ENCODE peak calls at places on chromosomes 7 and 10, in eight cellular contexts. One of them, this sample, is unnamed.

GRCh38 chr10:124596116-124596785 is 134.6 kb downstream of the LHPP start:
- DNase-seq in right lobe of liver: peak
- DNase-seq in brain microvascular endothelial cell: no peak
- DNase-seq in fibroblast of villous mesenchyme: no peak
- DNase-seq in heart right ventricle: no peak
- DNase-seq in mesendoderm: no peak
- DNase-seq in bronchial epithelial cell: no peak
- DNase-seq in adrenal gland: no peak
- DNase-seq in this sample: no peak

GRCh38 chr10:84233940-84234339 is 7.4 kb downstream of the LRIT1 start:
- DNase-seq in fibroblast of villous mesenchyme: no peak
- DNase-seq in heart right ventricle: no peak
- DNase-seq in mesendoderm: no peak
- DNase-seq in right lobe of liver: no peak
- DNase-seq in adrenal gland: no peak
- DNase-seq in bronchial epithelial cell: no peak
- DNase-seq in brain microvascular endothelial cell: no peak
- DNase-seq in this sample: no peak

GRCh38 chr7:154472332-154472731 is 420.1 kb downstream of the DPP6 start:
- DNase-seq in right lobe of liver: no peak
- DNase-seq in heart right ventricle: no peak
- DNase-seq in bronchial epithelial cell: no peak
- DNase-seq in adrenal gland: no peak
- DNase-seq in mesendoderm: no peak
- DNase-seq in brain microvascular endothelial cell: no peak
- DNase-seq in fibroblast of villous mesenchyme: no peak
- DNase-seq in this sample: no peak

GRCh38 chr7:132049462-132050304 is 493.3 kb upstream of the PODXL start:
- DNase-seq in fibroblast of villous mesenchyme: peak
- DNase-seq in bronchial epithelial cell: peak
- DNase-seq in mesendoderm: peak
- DNase-seq in adrenal gland: peak
- DNase-seq in brain microvascular endothelial cell: peak
- DNase-seq in heart right ventricle: no peak
- DNase-seq in right lobe of liver: no peak
- DNase-seq in this sample: peak

GRCh38 chr10:28805390-28805789 is 128.1 kb downstream of the BAMBI start:
- DNase-seq in brain microvascular endothelial cell: no peak
- DNase-seq in bronchial epithelial cell: no peak
- DNase-seq in mesendoderm: no peak
- DNase-seq in adrenal gland: no peak
- DNase-seq in heart right ventricle: no peak
- DNase-seq in right lobe of liver: no peak
- DNase-seq in fibroblast of villous mesenchyme: no peak
- DNase-seq in this sample: no peak

GRCh38 chr7:90763108-90763507 is 167.0 kb downstream of the CDK14 start:
- DNase-seq in right lobe of liver: no peak
- DNase-seq in fibroblast of villous mesenchyme: no peak
- DNase-seq in brain microvascular endothelial cell: no peak
- DNase-seq in bronchial epithelial cell: no peak
- DNase-seq in adrenal gland: no peak
- DNase-seq in mesendoderm: no peak
- DNase-seq in heart right ventricle: no peak
- DNase-seq in this sample: no peak

GRCh38 chr7:16764942-16765341 is 11.4 kb downstream of the TSPAN13 start:
- DNase-seq in brain microvascular endothelial cell: no peak
- DNase-seq in mesendoderm: no peak
- DNase-seq in bronchial epithelial cell: no peak
- DNase-seq in fibroblast of villous mesenchyme: no peak
- DNase-seq in heart right ventricle: no peak
- DNase-seq in right lobe of liver: no peak
- DNase-seq in adrenal gland: no peak
- DNase-seq in this sample: no peak

GRCh38 chr10:49139000-49139865 is 5.4 kb upstream of the FAM170B start:
- DNase-seq in right lobe of liver: no peak
- DNase-seq in bronchial epithelial cell: no peak
- DNase-seq in mesendoderm: no peak
- DNase-seq in fibroblast of villous mesenchyme: peak
- DNase-seq in brain microvascular endothelial cell: peak
- DNase-seq in heart right ventricle: no peak
- DNase-seq in adrenal gland: no peak
- DNase-seq in this sample: peak

GRCh38 chr10:110794808-110795207 is 76.9 kb upstream of the PDCD4 start:
- DNase-seq in brain microvascular endothelial cell: no peak
- DNase-seq in fibroblast of villous mesenchyme: no peak
- DNase-seq in right lobe of liver: no peak
- DNase-seq in heart right ventricle: peak
- DNase-seq in mesendoderm: no peak
- DNase-seq in bronchial epithelial cell: no peak
- DNase-seq in adrenal gland: peak
- DNase-seq in this sample: no peak

GRCh38 chr10:11058965-11059364 is 41.3 kb downstream of the CELF2 start:
- DNase-seq in mesendoderm: peak
- DNase-seq in right lobe of liver: no peak
- DNase-seq in brain microvascular endothelial cell: peak
- DNase-seq in fibroblast of villous mesenchyme: peak
- DNase-seq in adrenal gland: no peak
- DNase-seq in bronchial epithelial cell: peak
- DNase-seq in heart right ventricle: no peak
- DNase-seq in this sample: peak

GRCh38 chr7:101094791-101095375 is 9.6 kb downstream of the TRIM56 start:
- DNase-seq in mesendoderm: peak
- DNase-seq in brain microvascular endothelial cell: peak
- DNase-seq in right lobe of liver: peak
- DNase-seq in fibroblast of villous mesenchyme: peak
- DNase-seq in adrenal gland: peak
- DNase-seq in bronchial epithelial cell: peak
- DNase-seq in heart right ventricle: peak
- DNase-seq in this sample: peak

GRCh38 chr10:28087675-28088351 is 88.9 kb upstream of the ODAD2 start:
- DNase-seq in fibroblast of villous mesenchyme: peak
- DNase-seq in adrenal gland: no peak
- DNase-seq in brain microvascular endothelial cell: peak
- DNase-seq in bronchial epithelial cell: peak
- DNase-seq in mesendoderm: peak
- DNase-seq in right lobe of liver: no peak
- DNase-seq in heart right ventricle: no peak
- DNase-seq in this sample: peak

GRCh38 chr10:60139798-60140566 is 233.6 kb upstream of the CCDC6 start:
- DNase-seq in fibroblast of villous mesenchyme: peak
- DNase-seq in bronchial epithelial cell: peak
- DNase-seq in brain microvascular endothelial cell: peak
- DNase-seq in mesendoderm: peak
- DNase-seq in right lobe of liver: no peak
- DNase-seq in heart right ventricle: no peak
- DNase-seq in adrenal gland: no peak
- DNase-seq in this sample: peak

GRCh38 chr10:70682920-70683600 is 10.8 kb downstream of the ADAMTS14 start:
- DNase-seq in mesendoderm: no peak
- DNase-seq in adrenal gland: no peak
- DNase-seq in fibroblast of villous mesenchyme: no peak
- DNase-seq in bronchial epithelial cell: peak
- DNase-seq in right lobe of liver: peak
- DNase-seq in brain microvascular endothelial cell: no peak
- DNase-seq in heart right ventricle: no peak
- DNase-seq in this sample: no peak

GRCh38 chr7:78198756-78199155 is 400.2 kb downstream of the PHTF2 start:
- DNase-seq in mesendoderm: no peak
- DNase-seq in adrenal gland: no peak
- DNase-seq in brain microvascular endothelial cell: no peak
- DNase-seq in bronchial epithelial cell: peak
- DNase-seq in right lobe of liver: no peak
- DNase-seq in fibroblast of villous mesenchyme: no peak
- DNase-seq in heart right ventricle: no peak
- DNase-seq in this sample: no peak

GRCh38 chr7:153190986-153191385 is 431.4 kb downstream of the ACTR3B start:
- DNase-seq in adrenal gland: no peak
- DNase-seq in heart right ventricle: no peak
- DNase-seq in fibroblast of villous mesenchyme: no peak
- DNase-seq in mesendoderm: no peak
- DNase-seq in right lobe of liver: no peak
- DNase-seq in bronchial epithelial cell: no peak
- DNase-seq in brain microvascular endothelial cell: no peak
- DNase-seq in this sample: no peak

GRCh38 chr7:32154797-32155196 is 84.6 kb upstream of the PDE1C start:
- DNase-seq in fibroblast of villous mesenchyme: no peak
- DNase-seq in mesendoderm: no peak
- DNase-seq in right lobe of liver: no peak
- DNase-seq in heart right ventricle: peak
- DNase-seq in bronchial epithelial cell: no peak
- DNase-seq in brain microvascular endothelial cell: no peak
- DNase-seq in adrenal gland: no peak
- DNase-seq in this sample: peak

GRCh38 chr7:101984141-101984879 is 166.9 kb downstream of the CUX1 start:
- DNase-seq in fibroblast of villous mesenchyme: no peak
- DNase-seq in right lobe of liver: no peak
- DNase-seq in brain microvascular endothelial cell: no peak
- DNase-seq in adrenal gland: no peak
- DNase-seq in heart right ventricle: no peak
- DNase-seq in mesendoderm: no peak
- DNase-seq in bronchial epithelial cell: peak
- DNase-seq in this sample: no peak

GRCh38 chr7:45606050-45606449 is 31.9 kb downstream of the ADCY1 start:
- DNase-seq in mesendoderm: no peak
- DNase-seq in bronchial epithelial cell: no peak
- DNase-seq in heart right ventricle: no peak
- DNase-seq in adrenal gland: no peak
- DNase-seq in right lobe of liver: peak
- DNase-seq in brain microvascular endothelial cell: no peak
- DNase-seq in fibroblast of villous mesenchyme: no peak
- DNase-seq in this sample: no peak

GRCh38 chr7:99551329-99551728 is 585 bp downstream of the FAM200A start:
- DNase-seq in fibroblast of villous mesenchyme: peak
- DNase-seq in right lobe of liver: no peak
- DNase-seq in brain microvascular endothelial cell: no peak
- DNase-seq in mesendoderm: no peak
- DNase-seq in adrenal gland: no peak
- DNase-seq in heart right ventricle: no peak
- DNase-seq in bronchial epithelial cell: no peak
- DNase-seq in this sample: peak

GRCh38 chr7:156544199-156544598 is 96.4 kb upstream of the RNF32 start:
- DNase-seq in brain microvascular endothelial cell: no peak
- DNase-seq in bronchial epithelial cell: no peak
- DNase-seq in adrenal gland: peak
- DNase-seq in fibroblast of villous mesenchyme: no peak
- DNase-seq in right lobe of liver: no peak
- DNase-seq in heart right ventricle: no peak
- DNase-seq in mesendoderm: no peak
- DNase-seq in this sample: no peak

DNA sequence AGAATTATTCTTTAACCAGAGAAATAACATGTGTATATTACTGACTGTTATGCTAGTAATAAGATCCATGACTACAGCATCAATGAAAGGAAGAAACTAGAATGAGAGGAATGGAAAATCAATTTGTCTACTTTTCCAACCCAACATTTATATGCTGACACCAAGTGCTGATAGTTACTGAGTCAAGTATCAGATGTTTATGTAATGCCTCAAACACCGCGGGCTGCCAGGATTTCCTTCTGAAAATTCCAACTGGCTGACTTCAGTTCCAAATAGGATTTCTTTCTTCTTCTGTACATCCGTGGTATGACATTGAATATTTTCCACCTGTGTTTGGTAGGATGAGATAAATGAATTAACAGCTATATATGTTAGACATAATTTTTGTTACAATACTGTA is 435.3 kb upstream of the AUTS2 start:
- DNase-seq in mesendoderm: no peak
- DNase-seq in bronchial epithelial cell: no peak
- DNase-seq in fibroblast of villous mesenchyme: no peak
- DNase-seq in adrenal gland: no peak
- DNase-seq in brain microvascular endothelial cell: no peak
- DNase-seq in right lobe of liver: no peak
- DNase-seq in heart right ventricle: no peak
- DNase-seq in this sample: no peak
- H3K4me3 ChIP-seq in mesendoderm: no peak
- H3K4me3 ChIP-seq in bronchial epithelial cell: no peak
- H3K4me3 ChIP-seq in fibroblast of villous mesenchyme: no peak
- H3K4me3 ChIP-seq in adrenal gland: no peak
- H3K4me3 ChIP-seq in brain microvascular endothelial cell: no peak
- H3K4me3 ChIP-seq in right lobe of liver: no peak
- H3K4me3 ChIP-seq in heart right ventricle: no peak
- H3K4me3 ChIP-seq in this sample: no peak

GRCh38 chr7:130273081-130273699 is 6.5 kb downstream of the CPA2 start:
- DNase-seq in heart right ventricle: no peak
- DNase-seq in brain microvascular endothelial cell: no peak
- DNase-seq in fibroblast of villous mesenchyme: peak
- DNase-seq in adrenal gland: no peak
- DNase-seq in right lobe of liver: no peak
- DNase-seq in mesendoderm: peak
- DNase-seq in bronchial epithelial cell: peak
- DNase-seq in this sample: peak
- H3K4me3 ChIP-seq in heart right ventricle: peak
- H3K4me3 ChIP-seq in brain microvascular endothelial cell: peak
- H3K4me3 ChIP-seq in fibroblast of villous mesenchyme: no peak
- H3K4me3 ChIP-seq in adrenal gland: no peak
- H3K4me3 ChIP-seq in right lobe of liver: no peak
- H3K4me3 ChIP-seq in mesendoderm: no peak
- H3K4me3 ChIP-seq in bronchial epithelial cell: peak
- H3K4me3 ChIP-seq in this sample: no peak

DNA sequence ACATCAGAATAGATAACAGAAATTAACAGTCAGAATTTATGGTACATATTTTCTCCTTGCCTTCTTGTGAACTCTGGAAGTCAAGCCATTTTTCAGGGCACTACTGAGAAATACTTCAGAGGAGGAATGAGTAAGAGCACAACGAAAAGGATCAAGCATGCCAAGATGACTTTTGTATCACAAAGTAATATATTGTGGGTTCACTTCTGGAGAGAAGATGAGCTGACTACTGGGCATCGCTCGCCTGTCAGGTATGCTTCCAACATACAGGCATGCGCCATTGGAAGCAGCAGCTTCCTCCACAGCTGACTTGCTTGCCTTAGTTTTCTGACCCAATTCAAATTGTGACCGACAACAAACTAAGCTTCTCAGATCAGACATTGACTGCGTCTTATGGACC is 137.3 kb downstream of the VTI1A start:
- DNase-seq in fibroblast of villous mesenchyme: no peak
- DNase-seq in heart right ventricle: no peak
- DNase-seq in adrenal gland: no peak
- DNase-seq in right lobe of liver: no peak
- DNase-seq in brain microvascular endothelial cell: no peak
- DNase-seq in mesendoderm: no peak
- DNase-seq in bronchial epithelial cell: no peak
- DNase-seq in this sample: no peak
- H3K4me3 ChIP-seq in fibroblast of villous mesenchyme: no peak
- H3K4me3 ChIP-seq in heart right ventricle: no peak
- H3K4me3 ChIP-seq in adrenal gland: no peak
- H3K4me3 ChIP-seq in right lobe of liver: no peak
- H3K4me3 ChIP-seq in brain microvascular endothelial cell: no peak
- H3K4me3 ChIP-seq in mesendoderm: no peak
- H3K4me3 ChIP-seq in bronchial epithelial cell: no peak
- H3K4me3 ChIP-seq in this sample: no peak

DNA sequence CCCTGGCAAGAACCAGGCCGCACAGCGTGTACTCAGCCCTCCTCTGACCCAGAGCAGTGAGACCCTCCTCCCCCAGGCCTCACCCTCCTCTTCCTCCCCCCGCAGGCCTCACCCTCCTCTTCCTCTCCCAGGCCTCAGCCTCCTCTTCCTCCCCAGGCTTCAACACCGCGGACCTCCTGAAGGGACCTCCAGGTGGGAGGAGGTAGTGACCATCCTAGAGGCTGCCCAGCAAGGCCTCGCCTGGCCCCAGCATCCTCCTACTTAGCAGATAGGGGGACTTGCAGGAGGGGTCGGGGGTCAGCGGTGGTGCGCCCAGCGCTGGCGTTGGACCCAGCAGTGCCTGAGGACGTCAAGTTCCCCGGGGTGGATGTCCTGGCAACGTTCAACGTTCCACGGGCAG is 270.8 kb downstream of the ELFN1 start:
- DNase-seq in mesendoderm: no peak
- DNase-seq in heart right ventricle: peak
- DNase-seq in adrenal gland: no peak
- DNase-seq in right lobe of liver: peak
- DNase-seq in bronchial epithelial cell: no peak
- DNase-seq in brain microvascular endothelial cell: no peak
- DNase-seq in fibroblast of villous mesenchyme: no peak
- DNase-seq in this sample: no peak
- H3K4me3 ChIP-seq in mesendoderm: no peak
- H3K4me3 ChIP-seq in heart right ventricle: no peak
- H3K4me3 ChIP-seq in adrenal gland: no peak
- H3K4me3 ChIP-seq in right lobe of liver: no peak
- H3K4me3 ChIP-seq in bronchial epithelial cell: no peak
- H3K4me3 ChIP-seq in brain microvascular endothelial cell: no peak
- H3K4me3 ChIP-seq in fibroblast of villous mesenchyme: no peak
- H3K4me3 ChIP-seq in this sample: no peak